ENCODE peak calls at places on chromosomes 7 and 10, in four cellular contexts. Q is K562, I is HCT116, L is H1. D is an unnamed sample.

GRCh38 chr7:71308105-71308504 is 176.2 kb downstream of the GALNT17 start:
- DNase-seq in Q (no peak), I (no peak), L (no peak), D (no peak)

GRCh38 chr10:62916157-62916603 is 100.0 kb upstream of the EGR2 start:
- DNase-seq in Q (no peak), I (no peak), L (no peak), D (no peak)

GRCh38 chr7:140924821-140925421 is at the start of gene BRAF:
- DNase-seq in Q (peak; percentile 98), I (peak; percentile 80), L (peak; percentile 98), D (peak; percentile 23)

GRCh38 chr7:151134743-151135524 is 32.6 kb downstream of the GBX1 start:
- DNase-seq in Q (no peak), I (no peak), L (no peak), D (no peak)

GRCh38 chr10:121154846-121155245 is 303.7 kb downstream of the WDR11 start:
- DNase-seq in Q (no peak), I (no peak), L (no peak), D (peak; percentile 72)

GRCh38 chr7:117110480-117111315 is 157.4 kb downstream of the ST7 start:
- DNase-seq in Q (no peak), I (no peak), L (no peak), D (no peak)

GRCh38 chr10:89518876-89519842 is 16.2 kb downstream of the SLC16A12 start:
- DNase-seq in Q (no peak), I (no peak), L (no peak), D (no peak)

GRCh38 chr10:69911571-69912528 is 110.1 kb downstream of the COL13A1 start:
- DNase-seq in Q (no peak), I (no peak), L (no peak), D (no peak)

GRCh38 chr7:1948377-1948796 is 278.3 kb downstream of the ELFN1 start:
- DNase-seq in Q (peak; percentile 45), I (no peak), L (no peak), D (no peak)

GRCh38 chr7:51028128-51028830 is 245.6 kb upstream of the GRB10 start:
- DNase-seq in Q (no peak), I (no peak), L (no peak), D (no peak)

GRCh38 chr7:21869785-21870402 is 75.8 kb downstream of the CDCA7L start:
- DNase-seq in Q (no peak), I (no peak), L (no peak), D (no peak)

GRCh38 chr7:2721842-2722241 is 33.8 kb downstream of the AMZ1 start:
- DNase-seq in Q (no peak), I (no peak), L (no peak), D (no peak)

GRCh38 chr7:47873767-47874166 is 74.5 kb downstream of the PKD1L1 start:
- DNase-seq in Q (no peak), I (no peak), L (peak; percentile 16), D (no peak)

GRCh38 chr10:101656915-101657314 is 38.1 kb downstream of the FBXW4 start:
- DNase-seq in Q (no peak), I (no peak), L (no peak), D (no peak)

GRCh38 chr7:150860291-150860977 is 8.1 kb downstream of the AOC1 start:
- DNase-seq in Q (no peak), I (no peak), L (peak; percentile 38), D (no peak)

GRCh38 chr7:17680943-17681351 is 259.3 kb downstream of the SNX13 start:
- DNase-seq in Q (no peak), I (peak; percentile 12), L (no peak), D (peak; percentile 11)

GRCh38 chr10:75654171-75654772 is 222.8 kb downstream of the LRMDA start:
- DNase-seq in Q (no peak), I (no peak), L (no peak), D (no peak)

GRCh38 chr7:139855498-139856270 is 26.6 kb downstream of the TBXAS1 start:
- DNase-seq in Q (no peak), I (no peak), L (peak; percentile 26), D (no peak)

GRCh38 chr10:18618995-18619394 is 32.4 kb downstream of the NSUN6 start:
- DNase-seq in Q (no peak), I (no peak), L (no peak), D (no peak)
- TF ChIP-seq FOSL1 in Q (no peak), I (no peak), L (no peak), D (no peak)

GRCh38 chr7:128091106-128091505 is 59.9 kb upstream of the LRRC4 start:
- DNase-seq in Q (no peak), I (no peak), L (no peak), D (no peak)
- TF ChIP-seq FOSL1 in Q (no peak), I (no peak), L (no peak), D (no peak)

DNA sequence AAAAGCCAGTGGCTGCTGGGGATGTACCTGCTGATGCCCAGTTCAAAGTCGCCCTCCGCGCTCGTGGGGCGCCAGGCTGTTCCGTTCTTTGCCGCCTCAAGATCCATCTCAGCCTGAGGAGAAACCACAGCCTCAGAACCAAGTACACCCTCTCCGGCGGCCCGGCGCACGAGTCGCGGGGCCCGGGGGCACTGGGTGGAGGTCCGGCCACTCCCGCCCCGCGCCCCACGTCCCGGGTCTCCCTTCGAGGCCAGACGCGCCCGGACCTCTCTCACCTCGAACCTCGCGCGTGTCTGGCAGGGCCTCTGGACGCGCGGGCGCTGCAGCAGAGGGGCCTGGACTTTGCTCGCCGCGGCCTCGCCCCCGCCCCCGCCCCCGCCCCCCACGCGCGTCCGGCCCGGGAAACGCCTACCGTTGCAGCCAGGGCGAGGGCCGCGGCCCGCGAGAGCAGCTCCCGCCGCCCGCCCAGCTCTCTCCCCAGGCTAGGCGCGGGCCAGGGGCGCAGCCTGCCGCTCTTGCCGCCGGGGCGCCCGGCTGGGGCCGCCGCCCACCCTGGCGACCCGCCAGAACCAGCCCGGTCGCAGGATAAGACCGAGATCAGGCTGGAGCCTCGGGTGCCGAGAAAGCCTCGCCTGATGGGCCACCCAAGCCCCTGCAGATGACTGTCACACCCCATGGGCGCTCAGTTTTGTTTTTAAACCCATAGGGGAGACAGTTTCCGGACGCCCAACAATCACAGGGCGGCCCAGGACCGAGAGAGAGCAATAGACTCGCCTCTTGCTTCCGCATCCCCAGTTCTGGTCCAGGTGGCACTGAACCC is at the start of gene ABCB4:
- DNase-seq in Q (peak; percentile 18), I (no peak), L (peak; percentile 54), D (no peak)
- TF ChIP-seq FOSL1 in Q (no peak), I (no peak), L (no peak), D (no peak)

GRCh38 chr10:100100651-100101525 is 19.2 kb upstream of the CPN1 start:
- DNase-seq in Q (no peak), I (peak; percentile 29), L (no peak), D (peak; percentile 76)
- TF ChIP-seq FOSL1 in Q (no peak), I (no peak), L (no peak), D (no peak)

DNA sequence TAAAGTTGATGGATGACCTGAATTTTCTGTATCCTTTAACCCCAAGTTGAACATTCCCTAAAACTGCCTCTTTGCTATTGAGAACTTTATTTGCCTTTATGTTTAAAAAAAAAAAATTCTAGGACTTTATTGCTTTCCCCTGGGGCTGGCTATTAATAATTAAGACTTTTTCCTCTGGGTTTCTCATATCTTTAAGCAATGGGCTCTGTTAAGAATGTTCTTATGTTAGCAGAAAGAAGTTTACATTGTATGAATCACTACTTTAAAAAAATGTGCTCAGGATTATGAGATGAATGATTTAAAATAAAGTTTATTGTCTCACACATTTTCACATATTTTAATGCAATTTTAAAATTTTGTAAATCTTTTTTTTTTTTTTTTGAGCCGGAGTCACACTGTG is 19.5 kb downstream of the TAX1BP1 start:
- DNase-seq in Q (no peak), I (no peak), L (no peak), D (no peak)
- TF ChIP-seq FOSL1 in Q (no peak), I (no peak), L (no peak), D (no peak)

DNA sequence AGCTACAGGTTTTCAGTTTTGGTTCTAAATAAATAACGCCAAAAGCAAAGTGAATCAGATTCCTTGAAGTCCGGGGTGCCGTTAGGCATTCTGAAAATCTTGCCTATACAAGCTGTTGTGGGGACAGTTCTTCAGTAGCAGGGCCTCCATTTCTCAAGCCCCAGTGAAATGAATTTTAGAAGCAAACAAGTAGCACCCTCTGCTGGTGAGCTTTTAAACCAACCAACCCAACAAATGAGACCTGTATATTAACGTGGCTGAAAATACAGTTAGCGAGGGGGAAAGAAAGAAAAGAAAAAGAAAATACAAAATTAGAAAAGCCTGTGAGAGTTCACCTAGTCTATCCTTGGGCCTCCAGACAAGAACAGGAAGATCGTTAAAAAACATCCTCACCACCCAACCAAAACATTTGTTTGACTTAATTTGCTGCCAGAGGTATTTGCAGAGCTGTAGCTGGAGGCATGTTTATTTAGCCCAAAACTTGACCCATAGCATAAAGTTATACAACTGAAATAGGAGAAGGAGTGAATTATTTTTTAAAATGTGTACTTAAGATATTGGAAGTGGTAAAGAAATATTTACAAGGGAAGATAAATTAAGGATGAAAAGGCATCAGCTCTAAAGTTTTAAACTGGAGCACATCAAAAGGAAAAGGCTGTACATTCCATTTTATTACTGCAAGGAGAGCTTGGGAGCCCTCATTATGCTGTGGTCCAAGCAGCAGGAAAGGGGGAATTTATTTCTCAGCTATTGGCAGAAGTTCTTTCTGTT is 98.9 kb downstream of the DYNC1I1 start:
- DNase-seq in Q (peak; percentile 49), I (peak; percentile 29), L (peak; percentile 52), D (peak; percentile 43)
- TF ChIP-seq FOSL1 in Q (no peak), I (no peak), L (no peak), D (no peak)